ENCODE peak calls at places on chromosome 21, in nine cellular contexts. T is adrenal gland; L is pancreas; A is CD8-positive, alpha-beta T cell; Z is H1; C is prostate gland; O is neural progenitor cell; K is heart left ventricle; B is breast epithelium. V is an unnamed sample. For H3K27me3, the result is how much of the 10 kb centered on the place peaks cover.

GRCh38 chr21:27104749-27105439 is 138.0 kb upstream of the ADAMTS5 start:
- DNase-seq in T (no peak), L (no peak), Z (no peak), O (no peak), K (no peak), A (no peak), C (no peak), B (no peak), V (no peak)

GRCh38 chr21:45482899-45483821 is 59.1 kb downstream of the SLC19A1 start:
- DNase-seq in B (no peak), C (no peak), O (no peak), L (no peak), A (no peak), K (peak), T (no peak), Z (no peak), V (no peak)

GRCh38 chr21:46458315-46459023 is at the start of gene DIP2A:
- DNase-seq in L (peak), C (peak), T (peak), K (peak), B (peak), O (peak), A (peak), Z (peak), V (peak)

GRCh38 chr21:32463889-32464300 is 51.4 kb downstream of the EVA1C start:
- DNase-seq in K (no peak), L (no peak), T (no peak), B (no peak), C (peak), A (no peak), Z (no peak), O (no peak), V (no peak)

GRCh38 chr21:45818904-45819285 is 162.7 kb upstream of the COL6A1 start:
- DNase-seq in L (no peak), C (no peak), A (peak), K (no peak), O (no peak), B (peak), Z (no peak), T (no peak), V (no peak)

GRCh38 chr21:46226920-46227599 is 1.5 kb downstream of the LSS start:
- DNase-seq in A (no peak), Z (no peak), O (no peak), B (no peak), K (no peak), C (peak), L (no peak), T (no peak), V (no peak)

GRCh38 chr21:25396135-25396711 is 211.1 kb downstream of the MRPL39 start:
- DNase-seq in B (no peak), L (no peak), T (no peak), K (no peak), O (no peak), C (no peak), A (no peak), Z (no peak), V (no peak)

GRCh38 chr21:18030248-18030647 is 211.1 kb upstream of the C21orf91 start:
- DNase-seq in L (no peak), C (no peak), O (no peak), B (no peak), T (no peak), Z (no peak), A (no peak), K (no peak), V (no peak)

GRCh38 chr21:41863439-41863740 is 15.8 kb downstream of the PRDM15 start:
- DNase-seq in O (no peak), C (no peak), T (no peak), L (no peak), K (no peak), A (no peak), B (no peak), Z (no peak), V (no peak)

GRCh38 chr21:41195311-41195710 is 27.4 kb downstream of the BACE2 start:
- DNase-seq in A (no peak), K (no peak), C (no peak), T (no peak), O (no peak), B (no peak), L (no peak), Z (no peak), V (no peak)

GRCh38 chr21:44755227-44755626 is 43.9 kb upstream of the TSPEAR start:
- DNase-seq in L (no peak), B (no peak), A (no peak), K (no peak), C (no peak), O (no peak), T (peak), Z (no peak), V (no peak)

GRCh38 chr21:15752763-15753407 is 23.1 kb downstream of the USP25 start:
- DNase-seq in T (no peak), B (no peak), C (no peak), O (peak), K (no peak), Z (peak), A (no peak), L (no peak), V (no peak)

GRCh38 chr21:31429500-31429899 is 85.4 kb upstream of the TIAM1 start:
- DNase-seq in K (no peak), B (no peak), T (no peak), A (no peak), L (no peak), Z (no peak), O (no peak), C (no peak), V (peak)

GRCh38 chr21:45153358-45154318 is 79.3 kb downstream of the ADARB1 start:
- DNase-seq in C (no peak), L (no peak), O (no peak), A (no peak), T (no peak), Z (no peak), B (no peak), K (peak), V (no peak)

GRCh38 chr21:42061195-42061865 is 9.8 kb upstream of the UMODL1 start:
- DNase-seq in Z (no peak), B (no peak), K (peak), A (peak), L (peak), C (no peak), T (no peak), O (no peak), V (peak)

GRCh38 chr21:31360717-31361116 is 16.7 kb upstream of the TIAM1 start:
- DNase-seq in K (no peak), L (no peak), C (no peak), B (no peak), T (no peak), A (no peak), O (no peak), Z (no peak), V (no peak)

GRCh38 chr21:44952116-44952928 is 12.5 kb downstream of the SLX9 start:
- DNase-seq in Z (no peak), K (peak), B (no peak), C (no peak), L (no peak), T (no peak), A (no peak), O (no peak), V (peak)

DNA sequence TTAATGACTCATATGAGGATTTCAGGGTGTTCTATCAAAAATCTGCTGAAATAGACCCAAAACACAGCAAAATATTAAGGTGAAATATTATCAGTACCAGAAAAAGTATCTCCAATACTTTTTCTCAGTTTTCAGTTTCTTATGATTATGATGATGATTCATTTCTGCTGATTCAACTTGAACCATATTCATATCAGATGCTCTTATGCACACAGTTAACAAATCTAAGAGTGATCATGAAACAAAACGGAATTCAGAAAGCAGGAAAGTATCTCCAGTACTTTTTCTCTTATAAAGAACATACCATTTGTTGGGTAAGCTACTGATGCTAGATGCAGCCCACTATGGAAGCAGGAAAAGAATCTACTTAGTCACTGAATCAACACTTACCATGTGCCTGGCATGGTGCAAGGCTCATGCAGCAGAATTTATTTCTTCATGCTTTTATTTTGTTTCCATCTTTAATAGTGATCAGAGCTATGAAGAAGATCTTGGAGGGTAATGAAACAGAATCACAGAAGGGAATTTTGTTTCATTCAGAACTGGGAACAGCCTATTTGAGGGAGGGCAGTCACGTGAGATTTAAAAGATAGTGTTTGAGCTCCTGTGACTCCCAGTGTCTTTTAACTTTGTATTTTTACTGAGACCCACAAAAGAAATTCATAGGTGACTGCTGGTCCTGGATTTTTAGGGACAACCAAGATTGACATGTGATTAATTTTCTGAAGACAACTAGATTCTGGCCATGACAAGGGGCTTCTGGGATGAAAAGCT is 480.6 kb downstream of the SETD4 start:
- DNase-seq in L (no peak), A (no peak), C (no peak), O (no peak), T (no peak), Z (no peak), B (no peak), K (no peak), V (no peak)
- H3K27ac ChIP-seq in L (no peak), A (no peak), C (no peak), O (no peak), T (no peak), Z (no peak), B (no peak), K (no peak), V (no peak)

GRCh38 chr21:8989261-8989882 is 1532.0 kb upstream of the TPTE start:
- DNase-seq in O (no peak), C (no peak), B (no peak), T (no peak), L (no peak), K (no peak), Z (no peak), A (no peak), V (no peak)
- H3K27me3 ChIP-seq in O (under half), C (under half), B (under half), T (under half), L (under half), K (under half), Z (under half), A (under half), V (half or more)

DNA sequence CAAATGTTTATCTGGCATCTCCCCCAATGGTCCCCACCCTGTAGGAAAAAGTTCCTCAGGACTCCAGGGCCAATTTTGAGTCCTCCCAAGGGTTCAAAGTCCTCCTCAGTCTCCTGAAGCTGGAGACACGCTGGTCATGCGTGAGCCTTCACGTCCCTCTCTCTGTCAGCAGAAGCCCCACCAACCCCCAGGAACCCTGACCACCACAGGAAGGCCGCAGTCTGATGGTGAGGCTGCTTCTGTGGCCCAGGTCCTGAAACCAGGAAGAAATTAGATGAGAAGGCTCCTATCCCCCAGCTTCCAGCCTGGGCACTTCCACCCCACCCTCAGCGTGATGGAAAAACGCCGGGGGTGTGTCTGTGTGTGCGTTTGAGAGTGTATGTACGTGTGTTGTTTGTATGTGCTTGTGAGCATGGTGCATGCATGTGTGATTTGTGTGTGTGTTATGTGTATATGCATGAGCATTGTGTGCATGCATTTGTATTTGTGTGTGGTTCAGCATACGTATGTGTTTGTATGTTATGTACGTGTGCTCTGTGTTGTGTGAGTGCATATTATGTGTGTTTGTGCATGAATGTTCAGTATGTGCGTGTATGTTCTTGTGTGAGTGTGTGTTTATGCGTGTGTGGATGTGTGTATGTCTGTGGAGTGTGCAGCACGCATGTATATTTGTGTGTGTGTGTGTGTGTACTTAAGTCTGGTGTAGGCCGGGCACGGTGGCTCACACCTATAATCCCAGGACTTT is 92.5 kb downstream of the SIK1 start:
- DNase-seq in B (no peak), K (no peak), O (no peak), Z (no peak), A (no peak), T (no peak), C (no peak), L (no peak), V (no peak)
- H3K27ac ChIP-seq in B (peak), K (no peak), O (no peak), Z (no peak), A (no peak), T (no peak), C (peak), L (no peak), V (no peak)

GRCh38 chr21:34012640-34013039 is 60.7 kb upstream of the MRPS6 start:
- DNase-seq in B (no peak), A (no peak), T (no peak), O (no peak), K (no peak), L (no peak), C (no peak), Z (no peak), V (no peak)
- H3K27me3 ChIP-seq in B (under half), A (under half), T (under half), O (under half), K (under half), L (under half), C (under half), Z (under half), V (under half)

GRCh38 chr21:39637197-39637970 is 24.6 kb downstream of the B3GALT5 start:
- DNase-seq in L (no peak), K (no peak), B (no peak), O (peak), A (no peak), C (no peak), Z (no peak), T (no peak), V (no peak)
- H3K27ac ChIP-seq in L (peak), K (no peak), B (no peak), O (peak), A (no peak), C (no peak), Z (peak), T (no peak), V (no peak)